ENCODE peak calls at places on chromosome 13, in five cellular contexts. T, L, M, D and C are unnamed samples.

GRCh38 chr13:52862358-52863206 is 14.1 kb upstream of the PCDH8 start:
- DNase-seq in L (peak), T (peak), M (no peak), D (no peak), C (no peak)

GRCh38 chr13:64158910-64159309 is 2743.3 kb upstream of the PCDH20 start:
- DNase-seq in T (peak), D (no peak), M (no peak), L (no peak), C (no peak)

GRCh38 chr13:79589605-79590511 is 108.9 kb downstream of the NDFIP2 start:
- DNase-seq in M (no peak), D (no peak), T (peak), L (no peak), C (no peak)

GRCh38 chr13:70732611-70733010 is 624.4 kb upstream of the KLHL1 start:
- DNase-seq in D (no peak), L (no peak), T (no peak), M (no peak), C (no peak)

GRCh38 chr13:60654405-60654804 is 257.4 kb downstream of the TDRD3 start:
- DNase-seq in M (no peak), L (peak), D (no peak), T (peak), C (no peak)

GRCh38 chr13:41614671-41615519 is 157.5 kb downstream of the RGCC start:
- DNase-seq in L (no peak), D (no peak), T (peak), M (no peak), C (no peak)

GRCh38 chr13:108146642-108147041 is 68.7 kb downstream of the LIG4 start:
- DNase-seq in M (no peak), D (no peak), T (no peak), L (no peak), C (no peak)

GRCh38 chr13:19597523-19597922 is 35.9 kb upstream of the MPHOSPH8 start:
- DNase-seq in D (no peak), L (no peak), T (no peak), M (no peak), C (no peak)

GRCh38 chr13:94602467-94602866 is 810 bp downstream of the GPR180 start:
- DNase-seq in T (peak), M (no peak), L (no peak), D (no peak), C (no peak)

GRCh38 chr13:20165417-20166257 is 4.8 kb upstream of the GJA3 start:
- DNase-seq in L (no peak), M (no peak), D (no peak), T (no peak), C (no peak)

GRCh38 chr13:20696073-20696472 is 7.4 kb upstream of the IL17D start:
- DNase-seq in D (no peak), L (no peak), M (no peak), T (no peak), C (no peak)

GRCh38 chr13:20988909-20989735 is 72.3 kb downstream of the LATS2 start:
- DNase-seq in T (no peak), M (no peak), D (no peak), L (no peak), C (no peak)

GRCh38 chr13:95624020-95624419 is 20.5 kb downstream of the DZIP1 start:
- DNase-seq in L (peak), D (no peak), T (peak), M (no peak), C (no peak)

GRCh38 chr13:73351730-73352129 is 292.9 kb downstream of the KLF5 start:
- DNase-seq in D (no peak), M (no peak), T (no peak), L (no peak), C (no peak)

GRCh38 chr13:26485288-26485687 is 72.2 kb upstream of the WASF3 start:
- DNase-seq in T (no peak), D (no peak), M (no peak), L (no peak), C (no peak)

GRCh38 chr13:26656919-26657318 is 99.4 kb downstream of the WASF3 start:
- DNase-seq in T (peak), L (no peak), M (no peak), D (no peak), C (no peak)

GRCh38 chr13:61286148-61286745 is 129.4 kb downstream of the PCDH20 start:
- DNase-seq in D (no peak), M (no peak), T (peak), L (no peak), C (no peak)

GRCh38 chr13:106038752-106039151 is 496.7 kb downstream of the EFNB2 start:
- DNase-seq in L (no peak), D (no peak), T (peak), M (no peak), C (no peak)

GRCh38 chr13:32426191-32426980 is 1.5 kb downstream of the N4BP2L1 start:
- DNase-seq in L (no peak), T (no peak), M (no peak), D (no peak), C (no peak)

GRCh38 chr13:53782400-53783030 is 753.9 kb downstream of the OLFM4 start:
- DNase-seq in T (peak), L (peak), M (no peak), D (no peak), C (no peak)

GRCh38 chr13:34156841-34157365 is 339.0 kb downstream of the RFC3 start:
- DNase-seq in T (peak), D (peak), L (no peak), M (peak), C (no peak)

GRCh38 chr13:78317030-78317429 is 286.3 kb downstream of the POU4F1 start:
- DNase-seq in T (peak), M (no peak), D (no peak), L (no peak), C (no peak)

GRCh38 chr13:74732736-74733135 is 598.5 kb upstream of the KLF12 start:
- DNase-seq in D (no peak), L (no peak), T (no peak), M (no peak), C (no peak)

GRCh38 chr13:46721054-46721453 is 75.9 kb downstream of the ESD start:
- DNase-seq in L (peak), D (no peak), M (peak), T (peak), C (no peak)

GRCh38 chr13:34620073-34620858 is 321.8 kb upstream of the NBEA start:
- DNase-seq in M (no peak), D (no peak), L (no peak), T (no peak), C (no peak)

GRCh38 chr13:50291611-50292010 is 276.4 kb downstream of the KCNRG start:
- DNase-seq in M (no peak), L (no peak), T (peak), D (no peak), C (no peak)

GRCh38 chr13:28357247-28357825 is 137.6 kb downstream of the FLT1 start:
- DNase-seq in D (no peak), M (no peak), L (no peak), T (no peak), C (no peak)

GRCh38 chr13:19668778-19669177 is 35.3 kb downstream of the MPHOSPH8 start:
- DNase-seq in M (no peak), D (no peak), T (no peak), L (no peak), C (no peak)

GRCh38 chr13:107035778-107036177 is 467.8 kb upstream of the ARGLU1 start:
- DNase-seq in M (no peak), L (no peak), D (no peak), T (peak), C (no peak)

GRCh38 chr13:103386341-103386740 is 320.1 kb upstream of the SLC10A2 start:
- DNase-seq in L (no peak), D (no peak), M (no peak), T (peak), C (no peak)

GRCh38 chr13:93266681-93267080 is 40.1 kb downstream of the GPC6 start:
- DNase-seq in L (no peak), T (no peak), D (no peak), M (no peak), C (no peak)

GRCh38 chr13:93268327-93269028 is 41.9 kb downstream of the GPC6 start:
- DNase-seq in T (no peak), M (no peak), D (no peak), L (no peak), C (no peak)

GRCh38 chr13:93265800-93266199 is 39.2 kb downstream of the GPC6 start:
- DNase-seq in M (no peak), D (no peak), T (no peak), L (no peak), C (no peak)

DNA sequence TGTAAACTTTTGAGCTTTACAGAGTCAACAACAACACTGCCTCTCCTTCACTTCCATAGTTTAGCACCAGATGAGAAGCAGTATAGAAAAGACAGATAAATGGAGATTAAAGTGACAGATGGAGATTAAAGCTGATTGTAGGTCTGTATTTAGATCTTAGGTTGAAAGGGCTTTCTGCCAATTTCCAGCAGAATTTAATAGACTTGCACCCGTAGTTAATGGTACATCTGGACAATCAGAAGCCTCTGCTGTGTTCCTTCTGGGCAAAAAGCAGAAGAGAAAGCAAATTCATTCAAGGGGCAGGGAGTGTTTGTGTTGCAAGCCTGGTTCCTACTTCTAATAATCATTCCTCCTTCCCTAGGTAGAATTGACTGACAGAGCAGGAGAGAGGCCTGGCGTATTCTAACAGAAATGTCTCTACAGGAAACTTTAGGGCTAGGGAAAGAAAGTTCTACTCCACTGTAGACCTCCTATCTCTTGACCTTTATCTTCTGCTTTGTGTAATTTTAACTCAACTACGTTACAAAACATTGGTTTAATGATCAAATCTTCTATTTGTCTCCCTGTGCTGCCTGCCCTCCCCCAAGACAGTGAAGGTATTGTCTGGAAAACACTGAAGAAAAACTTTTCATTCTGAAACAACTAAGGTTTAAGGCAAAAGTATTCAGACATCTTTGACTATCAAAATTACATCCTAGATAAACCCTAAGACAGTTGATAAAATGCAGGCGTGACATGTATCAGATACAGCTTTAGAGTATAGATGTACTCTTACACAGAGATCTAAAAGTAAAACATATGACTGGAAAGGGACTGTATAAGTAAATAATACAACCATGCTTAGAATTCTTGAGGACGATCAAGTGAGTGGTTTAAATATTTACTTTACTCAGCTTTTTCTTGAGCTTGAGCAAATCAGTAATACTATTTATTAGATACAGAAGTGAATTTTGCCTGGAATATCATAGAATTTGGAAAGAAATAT is 44.5 kb downstream of the GPC6 start:
- DNase-seq in M (no peak), T (no peak), L (no peak), D (no peak), C (no peak)
- TF ChIP-seq CTCF in M (no peak), T (no peak), L (no peak), D (no peak), C (no peak)

DNA sequence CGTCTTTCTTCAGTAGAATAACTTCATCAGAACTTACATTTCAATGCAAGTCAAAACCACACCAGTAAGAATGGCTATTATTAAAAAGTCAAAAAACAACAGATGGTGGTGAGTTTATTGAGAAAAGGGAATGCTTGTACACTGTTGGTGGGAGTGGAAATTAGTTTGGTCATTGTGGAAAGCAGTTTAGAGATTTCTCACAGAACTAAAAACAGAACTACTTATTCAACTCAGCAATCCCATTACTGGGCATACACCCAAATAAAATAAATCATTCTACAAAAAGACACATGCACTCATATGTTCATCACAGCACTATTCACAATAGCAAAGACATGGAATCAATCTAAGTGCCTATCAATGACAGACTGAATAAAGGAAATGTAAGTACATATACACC is 231.2 kb downstream of the NHLRC3 start:
- DNase-seq in M (no peak), D (no peak), T (no peak), L (no peak), C (no peak)
- TF ChIP-seq CTCF in M (no peak), D (no peak), T (no peak), L (no peak), C (no peak)

GRCh38 chr13:110073982-110074381 is 233.0 kb downstream of the COL4A1 start:
- DNase-seq in T (no peak), D (no peak), L (no peak), M (no peak), C (no peak)
- TF ChIP-seq CTCF in T (no peak), D (no peak), L (no peak), M (no peak), C (no peak)

GRCh38 chr13:71977028-71977427 is 110.0 kb upstream of the DACH1 start:
- DNase-seq in L (no peak), D (no peak), M (no peak), T (no peak), C (no peak)

GRCh38 chr13:71979616-71980015 is 112.6 kb upstream of the DACH1 start:
- DNase-seq in T (peak), M (no peak), D (no peak), L (no peak), C (no peak)
- TF ChIP-seq CTCF in T (peak), M (no peak), D (no peak), L (peak), C (peak)

GRCh38 chr13:48873598-48873997 is 102.1 kb upstream of the FNDC3A start:
- DNase-seq in D (no peak), L (no peak), M (no peak), T (peak), C (no peak)
- TF ChIP-seq CTCF in D (no peak), L (peak), M (no peak), T (no peak), C (peak)

GRCh38 chr13:113070855-113071254 is 34.7 kb upstream of the F7 start:
- DNase-seq in M (no peak), T (no peak), L (no peak), D (no peak), C (no peak)
- TF ChIP-seq CTCF in M (no peak), T (no peak), L (no peak), D (no peak), C (no peak)

GRCh38 chr13:85261757-85262346 is 537.4 kb downstream of the SLITRK6 start:
- DNase-seq in M (no peak), L (no peak), D (no peak), T (peak), C (no peak)
- TF ChIP-seq CTCF in M (no peak), L (peak), D (no peak), T (peak), C (peak)

GRCh38 chr13:101941095-101941777 is 460.6 kb downstream of the FGF14 start:
- DNase-seq in L (no peak), D (no peak), M (no peak), T (peak), C (no peak)
- TF ChIP-seq CTCF in L (peak), D (no peak), M (no peak), T (no peak), C (peak)

GRCh38 chr13:44017756-44018309 is 138.1 kb downstream of the LACC1 start:
- DNase-seq in L (no peak), D (no peak), T (no peak), M (no peak), C (no peak)
- TF ChIP-seq CTCF in L (no peak), D (no peak), T (no peak), M (no peak), C (no peak)